ENCODE peak calls at places on chromosomes 2 and 18, in six cellular contexts. One of them, this sample, is unnamed.

GRCh38 chr2:67289921-67290371 is 107.2 kb upstream of the ETAA1 start:
- DNase-seq in AG09309: peak; percentile 75
- DNase-seq in CD14-positive monocyte: no peak
- DNase-seq in GM06990: no peak
- DNase-seq in B cell: no peak
- DNase-seq in breast epithelium: no peak
- DNase-seq in this sample: no peak

GRCh38 chr2:178320011-178320410 is 125.7 kb downstream of the OSBPL6 start:
- DNase-seq in AG09309: no peak
- DNase-seq in CD14-positive monocyte: no peak
- DNase-seq in GM06990: no peak
- DNase-seq in B cell: no peak
- DNase-seq in breast epithelium: no peak
- DNase-seq in this sample: no peak

GRCh38 chr2:38997784-38998183 is 108.1 kb downstream of the ARHGEF33 start:
- DNase-seq in AG09309: peak; percentile 80
- DNase-seq in CD14-positive monocyte: no peak
- DNase-seq in GM06990: no peak
- DNase-seq in B cell: no peak
- DNase-seq in breast epithelium: no peak
- DNase-seq in this sample: no peak

GRCh38 chr2:10490806-10491291 is 42.7 kb upstream of the ODC1 start:
- DNase-seq in AG09309: no peak
- DNase-seq in CD14-positive monocyte: no peak
- DNase-seq in GM06990: no peak
- DNase-seq in B cell: no peak
- DNase-seq in breast epithelium: peak; percentile 43
- DNase-seq in this sample: no peak

GRCh38 chr2:143946436-143947385 is 573.2 kb downstream of the ZEB2 start:
- DNase-seq in AG09309: no peak
- DNase-seq in CD14-positive monocyte: no peak
- DNase-seq in GM06990: no peak
- DNase-seq in B cell: no peak
- DNase-seq in breast epithelium: no peak
- DNase-seq in this sample: no peak

GRCh38 chr2:176650101-176650500 is 380.9 kb downstream of the MTX2 start:
- DNase-seq in AG09309: no peak
- DNase-seq in CD14-positive monocyte: no peak
- DNase-seq in GM06990: no peak
- DNase-seq in B cell: no peak
- DNase-seq in breast epithelium: no peak
- DNase-seq in this sample: no peak

GRCh38 chr2:29317801-29318485 is 202.7 kb downstream of the CLIP4 start:
- DNase-seq in AG09309: no peak
- DNase-seq in CD14-positive monocyte: no peak
- DNase-seq in GM06990: no peak
- DNase-seq in B cell: no peak
- DNase-seq in breast epithelium: no peak
- DNase-seq in this sample: no peak

GRCh38 chr2:177169810-177170514 is 42.6 kb upstream of the HNRNPA3 start:
- DNase-seq in AG09309: no peak
- DNase-seq in CD14-positive monocyte: no peak
- DNase-seq in GM06990: peak; percentile 63
- DNase-seq in B cell: no peak
- DNase-seq in breast epithelium: no peak
- DNase-seq in this sample: no peak

GRCh38 chr2:67070826-67071225 is 326.3 kb upstream of the ETAA1 start:
- DNase-seq in AG09309: no peak
- DNase-seq in CD14-positive monocyte: no peak
- DNase-seq in GM06990: no peak
- DNase-seq in B cell: no peak
- DNase-seq in breast epithelium: no peak
- DNase-seq in this sample: no peak

GRCh38 chr2:71510196-71510807 is 56.9 kb downstream of the DYSF start:
- DNase-seq in AG09309: no peak
- DNase-seq in CD14-positive monocyte: peak; percentile 59
- DNase-seq in GM06990: no peak
- DNase-seq in B cell: peak; percentile 84
- DNase-seq in breast epithelium: peak; percentile 67
- DNase-seq in this sample: peak; percentile 79

GRCh38 chr2:134782107-134782506 is 56.3 kb upstream of the ACMSD start:
- DNase-seq in AG09309: no peak
- DNase-seq in CD14-positive monocyte: no peak
- DNase-seq in GM06990: no peak
- DNase-seq in B cell: no peak
- DNase-seq in breast epithelium: no peak
- DNase-seq in this sample: no peak

GRCh38 chr2:109005686-109006204 is 16.7 kb upstream of the EDAR start:
- DNase-seq in AG09309: no peak
- DNase-seq in CD14-positive monocyte: no peak
- DNase-seq in GM06990: no peak
- DNase-seq in B cell: no peak
- DNase-seq in breast epithelium: no peak
- DNase-seq in this sample: no peak
- TF ChIP-seq CTCF in AG09309: no peak
- TF ChIP-seq CTCF in CD14-positive monocyte: no peak
- TF ChIP-seq CTCF in GM06990: no peak
- TF ChIP-seq CTCF in B cell: no peak
- TF ChIP-seq CTCF in breast epithelium: no peak
- TF ChIP-seq CTCF in this sample: no peak

DNA sequence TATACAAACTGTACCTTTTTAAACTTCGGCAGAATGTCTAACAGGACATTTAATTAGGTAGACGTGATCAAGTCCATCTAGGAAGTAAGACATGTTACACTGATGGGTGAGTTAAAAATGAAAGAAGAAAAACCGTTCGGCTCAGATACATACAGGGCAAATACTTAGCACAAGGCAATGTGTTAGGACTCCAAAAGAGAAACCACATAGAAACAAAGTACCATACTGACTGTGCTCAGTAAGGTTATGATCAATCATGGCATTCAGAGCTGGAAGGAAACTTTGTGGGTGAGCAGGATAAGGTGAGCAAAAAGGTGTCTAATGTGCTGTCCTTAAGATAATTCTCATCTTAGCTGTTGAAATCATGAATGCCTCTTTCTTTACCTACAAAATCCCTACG is 211.9 kb downstream of the STK39 start:
- DNase-seq in AG09309: no peak
- DNase-seq in CD14-positive monocyte: no peak
- DNase-seq in GM06990: no peak
- DNase-seq in B cell: no peak
- DNase-seq in breast epithelium: no peak
- DNase-seq in this sample: no peak
- TF ChIP-seq CTCF in AG09309: no peak
- TF ChIP-seq CTCF in CD14-positive monocyte: no peak
- TF ChIP-seq CTCF in GM06990: no peak
- TF ChIP-seq CTCF in B cell: no peak
- TF ChIP-seq CTCF in breast epithelium: no peak
- TF ChIP-seq CTCF in this sample: no peak

GRCh38 chr2:194557993-194558392 is 1099.0 kb upstream of the SLC39A10 start:
- DNase-seq in AG09309: no peak
- DNase-seq in CD14-positive monocyte: no peak
- DNase-seq in GM06990: no peak
- DNase-seq in B cell: no peak
- DNase-seq in breast epithelium: no peak
- DNase-seq in this sample: no peak

GRCh38 chr2:194562329-194562728 is 1094.7 kb upstream of the SLC39A10 start:
- DNase-seq in AG09309: no peak
- DNase-seq in CD14-positive monocyte: no peak
- DNase-seq in GM06990: no peak
- DNase-seq in B cell: no peak
- DNase-seq in breast epithelium: no peak
- DNase-seq in this sample: no peak

GRCh38 chr2:194559523-194559922 is 1097.5 kb upstream of the SLC39A10 start:
- DNase-seq in AG09309: no peak
- DNase-seq in CD14-positive monocyte: no peak
- DNase-seq in GM06990: no peak
- DNase-seq in B cell: no peak
- DNase-seq in breast epithelium: no peak
- DNase-seq in this sample: no peak

GRCh38 chr2:194556639-194557038 is 1100.4 kb upstream of the SLC39A10 start:
- DNase-seq in AG09309: no peak
- DNase-seq in CD14-positive monocyte: no peak
- DNase-seq in GM06990: no peak
- DNase-seq in B cell: no peak
- DNase-seq in breast epithelium: no peak
- DNase-seq in this sample: no peak

GRCh38 chr2:194559964-194560363 is 1097.1 kb upstream of the SLC39A10 start:
- DNase-seq in AG09309: no peak
- DNase-seq in CD14-positive monocyte: no peak
- DNase-seq in GM06990: no peak
- DNase-seq in B cell: no peak
- DNase-seq in breast epithelium: no peak
- DNase-seq in this sample: no peak
- TF ChIP-seq CTCF in AG09309: no peak
- TF ChIP-seq CTCF in CD14-positive monocyte: no peak
- TF ChIP-seq CTCF in GM06990: peak; percentile 38
- TF ChIP-seq CTCF in B cell: no peak
- TF ChIP-seq CTCF in breast epithelium: no peak
- TF ChIP-seq CTCF in this sample: no peak

DNA sequence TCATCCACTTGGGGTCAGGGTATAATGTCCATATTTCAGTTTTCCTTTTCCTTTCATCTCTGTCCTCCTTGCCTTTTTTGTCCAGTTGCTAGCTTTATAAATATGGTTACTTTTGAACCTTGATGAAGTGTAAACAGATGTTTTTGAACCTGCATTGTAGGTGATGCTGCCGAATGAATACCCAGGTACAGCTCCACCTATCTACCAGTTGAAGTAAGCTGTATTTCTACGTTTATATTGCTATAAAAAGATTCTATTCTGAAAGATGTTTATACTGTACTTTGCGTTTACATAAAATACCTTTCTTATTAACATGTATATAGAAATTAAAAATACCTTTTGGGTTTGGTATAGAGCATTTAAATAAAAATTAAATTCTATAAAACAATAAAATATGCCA is 2.2 kb downstream of the IMPACT start:
- DNase-seq in AG09309: no peak
- DNase-seq in CD14-positive monocyte: no peak
- DNase-seq in GM06990: no peak
- DNase-seq in B cell: no peak
- DNase-seq in breast epithelium: no peak
- DNase-seq in this sample: no peak
- TF ChIP-seq CTCF in AG09309: no peak
- TF ChIP-seq CTCF in CD14-positive monocyte: no peak
- TF ChIP-seq CTCF in GM06990: peak; percentile 17
- TF ChIP-seq CTCF in B cell: no peak
- TF ChIP-seq CTCF in breast epithelium: no peak
- TF ChIP-seq CTCF in this sample: peak; percentile 28

GRCh38 chr18:21255211-21255610 is 13.2 kb downstream of the GREB1L start:
- DNase-seq in AG09309: no peak
- DNase-seq in CD14-positive monocyte: no peak
- DNase-seq in GM06990: no peak
- DNase-seq in B cell: no peak
- DNase-seq in breast epithelium: no peak
- DNase-seq in this sample: no peak
- TF ChIP-seq CTCF in AG09309: no peak
- TF ChIP-seq CTCF in CD14-positive monocyte: no peak
- TF ChIP-seq CTCF in GM06990: no peak
- TF ChIP-seq CTCF in B cell: no peak
- TF ChIP-seq CTCF in breast epithelium: no peak
- TF ChIP-seq CTCF in this sample: no peak

GRCh38 chr18:21242141-21243040 is at the start of gene GREB1L:
- DNase-seq in AG09309: no peak
- DNase-seq in CD14-positive monocyte: no peak
- DNase-seq in GM06990: peak; percentile 14
- DNase-seq in B cell: peak; percentile 33
- DNase-seq in breast epithelium: no peak
- DNase-seq in this sample: peak; percentile 83
- TF ChIP-seq CTCF in AG09309: no peak
- TF ChIP-seq CTCF in CD14-positive monocyte: no peak
- TF ChIP-seq CTCF in GM06990: no peak
- TF ChIP-seq CTCF in B cell: no peak
- TF ChIP-seq CTCF in breast epithelium: no peak
- TF ChIP-seq CTCF in this sample: peak; percentile 60

GRCh38 chr18:59272221-59272888 is 899 bp downstream of the RAX start:
- DNase-seq in AG09309: no peak
- DNase-seq in CD14-positive monocyte: no peak
- DNase-seq in GM06990: no peak
- DNase-seq in B cell: peak; percentile 53
- DNase-seq in breast epithelium: no peak
- DNase-seq in this sample: no peak

GRCh38 chr18:59275406-59275949 is 2.2 kb upstream of the RAX start:
- DNase-seq in AG09309: no peak
- DNase-seq in CD14-positive monocyte: no peak
- DNase-seq in GM06990: no peak
- DNase-seq in B cell: no peak
- DNase-seq in breast epithelium: no peak
- DNase-seq in this sample: no peak

GRCh38 chr18:59271606-59272220 is 1.5 kb downstream of the RAX start:
- DNase-seq in AG09309: no peak
- DNase-seq in CD14-positive monocyte: no peak
- DNase-seq in GM06990: no peak
- DNase-seq in B cell: no peak
- DNase-seq in breast epithelium: no peak
- DNase-seq in this sample: no peak

GRCh38 chr18:59273936-59274928 is 978 bp upstream of the RAX start:
- DNase-seq in AG09309: no peak
- DNase-seq in CD14-positive monocyte: no peak
- DNase-seq in GM06990: no peak
- DNase-seq in B cell: no peak
- DNase-seq in breast epithelium: no peak
- DNase-seq in this sample: no peak

GRCh38 chr18:59272971-59273935 is at the start of gene RAX:
- DNase-seq in AG09309: no peak
- DNase-seq in CD14-positive monocyte: no peak
- DNase-seq in GM06990: no peak
- DNase-seq in B cell: no peak
- DNase-seq in breast epithelium: no peak
- DNase-seq in this sample: no peak
- TF ChIP-seq CTCF in AG09309: peak; percentile 15
- TF ChIP-seq CTCF in CD14-positive monocyte: no peak
- TF ChIP-seq CTCF in GM06990: peak; percentile 11
- TF ChIP-seq CTCF in B cell: no peak
- TF ChIP-seq CTCF in breast epithelium: no peak
- TF ChIP-seq CTCF in this sample: peak; percentile 70

GRCh38 chr2:3426615-3427014 is 47.1 kb downstream of the TRAPPC12 start:
- DNase-seq in AG09309: no peak
- DNase-seq in CD14-positive monocyte: no peak
- DNase-seq in GM06990: no peak
- DNase-seq in B cell: no peak
- DNase-seq in breast epithelium: no peak
- DNase-seq in this sample: no peak
- TF ChIP-seq CTCF in AG09309: no peak
- TF ChIP-seq CTCF in CD14-positive monocyte: no peak
- TF ChIP-seq CTCF in GM06990: no peak
- TF ChIP-seq CTCF in B cell: no peak
- TF ChIP-seq CTCF in breast epithelium: no peak
- TF ChIP-seq CTCF in this sample: no peak

This sample was measured in type B pancreatic cell.